ENCODE peak calls at places on chromosome X, in ten cellular contexts. Z is BJ, I is prostate gland, H is AG10803, V is bronchial epithelial cell, U is epithelial cell of esophagus, N is stomach, C is lower leg skin, Y is adipocyte, W is left ventricle myocardium inferior. K is an unnamed sample.

GRCh38 chrX:107205770-107206696 is at the start of the genes DNAAF6 and NUP62CL:
- DNase-seq in Z (no peak), I (peak), H (no peak), V (peak), U (peak), N (peak), C (peak), Y (peak), W (peak), K (peak)

GRCh38 chrX:51931761-51932160 is 38.3 kb downstream of the MAGED1 start:
- DNase-seq in Z (no peak), I (no peak), H (peak), V (no peak), U (no peak), N (no peak), C (peak), Y (peak), W (no peak), K (no peak)

GRCh38 chrX:17192111-17192510 is 182.9 kb upstream of the NHS start:
- DNase-seq in Z (no peak), I (no peak), H (no peak), V (no peak), U (peak), N (no peak), C (no peak), Y (no peak), W (no peak), K (peak)

GRCh38 chrX:124421898-124422622 is 75.7 kb downstream of the SH2D1A start:
- DNase-seq in Z (no peak), I (no peak), H (no peak), V (peak), U (peak), N (no peak), C (no peak), Y (no peak), W (no peak), K (peak)

GRCh38 chrX:132716006-132716405 is 227.2 kb upstream of the MBNL3 start:
- DNase-seq in Z (no peak), I (no peak), H (no peak), V (no peak), U (no peak), N (no peak), C (no peak), Y (peak), W (no peak), K (peak)

GRCh38 chrX:144616317-144616716 is 631.0 kb upstream of the SPANXN1 start:
- DNase-seq in Z (no peak), I (no peak), H (no peak), V (peak), U (no peak), N (no peak), C (no peak), Y (no peak), W (no peak), K (peak)

GRCh38 chrX:133880032-133880443 is 105.4 kb downstream of the GPC3 start:
- DNase-seq in Z (no peak), I (no peak), H (no peak), V (no peak), U (no peak), N (no peak), C (no peak), Y (no peak), W (no peak), K (no peak)

GRCh38 chrX:21975827-21976226 is 35.3 kb downstream of the SMS start:
- DNase-seq in Z (no peak), I (peak), H (peak), V (peak), U (peak), N (no peak), C (no peak), Y (peak), W (no peak), K (peak)

GRCh38 chrX:145817666-145818521 is at the start of gene SLITRK2:
- DNase-seq in Z (no peak), I (no peak), H (no peak), V (no peak), U (peak), N (no peak), C (no peak), Y (no peak), W (no peak), K (no peak)

GRCh38 chrX:134715930-134716619 is 57.8 kb upstream of the PLAC1 start:
- DNase-seq in Z (no peak), I (no peak), H (no peak), V (no peak), U (no peak), N (no peak), C (no peak), Y (no peak), W (no peak), K (no peak)

GRCh38 chrX:30875957-30876356 is 13.1 kb downstream of the TAB3 start:
- DNase-seq in Z (peak), I (no peak), H (peak), V (peak), U (peak), N (no peak), C (no peak), Y (peak), W (no peak), K (peak)

GRCh38 chrX:19578956-19579355 is 63.6 kb upstream of the MAP3K15 start:
- DNase-seq in Z (no peak), I (no peak), H (no peak), V (no peak), U (no peak), N (no peak), C (no peak), Y (no peak), W (peak), K (no peak)

GRCh38 chrX:78997870-78998558 is 52.8 kb downstream of the P2RY10 start:
- DNase-seq in Z (no peak), I (no peak), H (no peak), V (no peak), U (no peak), N (no peak), C (no peak), Y (no peak), W (no peak), K (no peak)

GRCh38 chrX:150316564-150316963 is 46.6 kb upstream of the MAMLD1 start:
- DNase-seq in Z (no peak), I (no peak), H (no peak), V (no peak), U (no peak), N (no peak), C (no peak), Y (no peak), W (peak), K (no peak)

GRCh38 chrX:119880552-119881437 is 9.2 kb downstream of the NDUFA1 start:
- DNase-seq in Z (no peak), I (peak), H (peak), V (peak), U (peak), N (no peak), C (no peak), Y (peak), W (no peak), K (peak)

GRCh38 chrX:137033774-137034507 is at the start of gene GPR101:
- DNase-seq in Z (no peak), I (no peak), H (no peak), V (no peak), U (no peak), N (no peak), C (no peak), Y (no peak), W (no peak), K (no peak)

GRCh38 chrX:48511561-48511960 is 2.8 kb downstream of the PORCN start:
- DNase-seq in Z (no peak), I (no peak), H (no peak), V (no peak), U (no peak), N (no peak), C (no peak), Y (peak), W (no peak), K (peak)

GRCh38 chrX:9913041-9913440 is 54.1 kb upstream of the CLDN34 start:
- DNase-seq in Z (no peak), I (peak), H (no peak), V (peak), U (peak), N (no peak), C (no peak), Y (no peak), W (no peak), K (peak)

GRCh38 chrX:99371976-99372595 is 1038.0 kb downstream of the PCDH19 start:
- DNase-seq in Z (no peak), I (no peak), H (no peak), V (no peak), U (no peak), N (no peak), C (no peak), Y (no peak), W (no peak), K (no peak)

GRCh38 chrX:39689374-39690104 is 408.2 kb downstream of the BCOR start:
- DNase-seq in Z (no peak), I (no peak), H (no peak), V (no peak), U (no peak), N (no peak), C (no peak), Y (no peak), W (no peak), K (no peak)

GRCh38 chrX:16664059-16664458 is 14.1 kb downstream of the S100G start:
- DNase-seq in Z (no peak), I (no peak), H (no peak), V (no peak), U (no peak), N (no peak), C (no peak), Y (no peak), W (no peak), K (peak)

GRCh38 chrX:136662104-136662503 is 14.1 kb downstream of the CD40LG start:
- DNase-seq in Z (no peak), I (no peak), H (no peak), V (no peak), U (no peak), N (no peak), C (no peak), Y (no peak), W (no peak), K (no peak)

GRCh38 chrX:53031380-53031779 is 17.2 kb upstream of the GPR173 start:
- DNase-seq in Z (no peak), I (no peak), H (no peak), V (no peak), U (no peak), N (no peak), C (no peak), Y (no peak), W (no peak), K (no peak)

GRCh38 chrX:151384807-151385206 is 12.2 kb upstream of the VMA21 start:
- DNase-seq in Z (no peak), I (peak), H (no peak), V (no peak), U (no peak), N (peak), C (no peak), Y (no peak), W (no peak), K (no peak)

GRCh38 chrX:38803286-38803608 is 2.0 kb downstream of the MID1IP1 start:
- DNase-seq in Z (no peak), I (no peak), H (no peak), V (no peak), U (peak), N (no peak), C (no peak), Y (peak), W (no peak), K (no peak)

GRCh38 chrX:120299928-120300327 is 11.3 kb downstream of the TMEM255A start:
- DNase-seq in Z (no peak), I (no peak), H (no peak), V (peak), U (peak), N (no peak), C (no peak), Y (no peak), W (no peak), K (peak)

GRCh38 chrX:119729408-119730201 is 28.8 kb upstream of the SOWAHD start:
- DNase-seq in Z (no peak), I (peak), H (peak), V (peak), U (peak), N (peak), C (peak), Y (peak), W (peak), K (peak)

GRCh38 chrX:86016189-86016588 is 31.2 kb downstream of the CHM start:
- DNase-seq in Z (no peak), I (no peak), H (no peak), V (no peak), U (no peak), N (no peak), C (no peak), Y (no peak), W (no peak), K (no peak)

GRCh38 chrX:17397074-17397473 is 22.1 kb downstream of the NHS start:
- DNase-seq in Z (no peak), I (no peak), H (peak), V (peak), U (peak), N (no peak), C (no peak), Y (peak), W (no peak), K (peak)

GRCh38 chrX:81114757-81115156 is 87.0 kb downstream of the HMGN5 start:
- DNase-seq in Z (no peak), I (no peak), H (no peak), V (no peak), U (no peak), N (no peak), C (no peak), Y (no peak), W (no peak), K (no peak)

GRCh38 chrX:48834383-48834709 is 1.1 kb downstream of the PCSK1N start:
- DNase-seq in Z (no peak), I (no peak), H (no peak), V (no peak), U (peak), N (no peak), C (no peak), Y (no peak), W (no peak), K (peak)

GRCh38 chrX:42951747-42952146 is 173.8 kb upstream of the PPP1R2C start:
- DNase-seq in Z (no peak), I (no peak), H (no peak), V (no peak), U (no peak), N (no peak), C (no peak), Y (no peak), W (no peak), K (no peak)

GRCh38 chrX:132745593-132745992 is 212.8 kb downstream of the HS6ST2 start:
- DNase-seq in Z (no peak), I (no peak), H (no peak), V (no peak), U (no peak), N (no peak), C (no peak), Y (no peak), W (no peak), K (no peak)

GRCh38 chrX:54824722-54825121 is 17.2 kb downstream of the MAGED2 start:
- DNase-seq in Z (no peak), I (no peak), H (no peak), V (no peak), U (no peak), N (no peak), C (no peak), Y (no peak), W (no peak), K (no peak)

GRCh38 chrX:46354481-46354880 is 190.7 kb downstream of the ZNF674 start:
- DNase-seq in Z (no peak), I (no peak), H (no peak), V (no peak), U (no peak), N (no peak), C (no peak), Y (no peak), W (no peak), K (no peak)

GRCh38 chrX:47662144-47662657 is 3.2 kb upstream of the UXT start:
- DNase-seq in Z (peak), I (no peak), H (peak), V (peak), U (peak), N (no peak), C (no peak), Y (peak), W (no peak), K (peak)

GRCh38 chrX:78378476-78379115 is 51.2 kb upstream of the CYSLTR1 start:
- DNase-seq in Z (no peak), I (no peak), H (no peak), V (no peak), U (no peak), N (no peak), C (no peak), Y (no peak), W (no peak), K (peak)

GRCh38 chrX:119760026-119760902 is 1.9 kb downstream of the SOWAHD start:
- DNase-seq in Z (no peak), I (no peak), H (no peak), V (no peak), U (no peak), N (no peak), C (no peak), Y (no peak), W (no peak), K (no peak)

DNA sequence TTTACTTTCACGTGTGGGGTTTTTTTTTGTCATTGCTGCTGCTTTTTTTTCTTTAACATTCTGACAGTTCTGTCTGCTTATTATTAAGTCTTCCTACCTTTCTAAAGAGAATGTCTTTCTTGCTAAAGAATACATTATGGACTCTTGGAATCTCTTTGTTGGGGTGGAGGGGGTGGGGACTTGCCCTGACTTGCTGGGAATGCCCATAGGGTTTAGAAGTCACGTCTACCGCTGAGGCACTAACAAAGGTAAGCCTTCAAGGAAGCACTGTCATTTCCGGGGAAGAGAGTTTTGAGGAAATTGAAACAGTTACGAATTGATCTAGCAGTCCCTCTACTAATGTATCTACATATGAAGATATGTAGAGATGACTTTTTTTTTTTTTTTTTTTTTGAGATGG is 19.4 kb downstream of the CD99 start:
- DNase-seq in Z (no peak), I (no peak), H (no peak), V (peak), U (peak), N (no peak), C (no peak), Y (no peak), W (no peak), K (peak)
- H3K4me3 ChIP-seq in Z (no peak), I (no peak), H (peak), V (no peak), U (peak), N (no peak), C (no peak), Y (peak), W (peak), K (peak)

GRCh38 chrX:72003811-72004750 is 93.4 kb downstream of the NHSL2 start:
- DNase-seq in Z (peak), I (no peak), H (peak), V (no peak), U (no peak), N (peak), C (no peak), Y (peak), W (peak), K (peak)
- H3K4me3 ChIP-seq in Z (no peak), I (no peak), H (peak), V (no peak), U (no peak), N (no peak), C (no peak), Y (peak), W (peak), K (no peak)

GRCh38 chrX:153765138-153766079 is 1.4 kb downstream of the PLXNB3 start:
- DNase-seq in Z (no peak), I (no peak), H (no peak), V (no peak), U (no peak), N (no peak), C (no peak), Y (no peak), W (no peak), K (no peak)
- H3K4me3 ChIP-seq in Z (peak), I (peak), H (peak), V (no peak), U (peak), N (peak), C (no peak), Y (peak), W (peak), K (peak)

GRCh38 chrX:126165401-126165720 is 728 bp downstream of the DCAF12L2 start:
- DNase-seq in Z (no peak), I (no peak), H (no peak), V (no peak), U (no peak), N (no peak), C (no peak), Y (no peak), W (no peak), K (no peak)
- H3K4me3 ChIP-seq in Z (no peak), I (peak), H (no peak), V (no peak), U (no peak), N (peak), C (no peak), Y (peak), W (peak), K (no peak)

GRCh38 chrX:110944793-110945466 is 149.3 kb upstream of the CHRDL1 start:
- DNase-seq in Z (no peak), I (peak), H (no peak), V (peak), U (peak), N (peak), C (peak), Y (no peak), W (no peak), K (no peak)
- H3K4me3 ChIP-seq in Z (no peak), I (peak), H (no peak), V (no peak), U (no peak), N (peak), C (no peak), Y (no peak), W (no peak), K (no peak)

GRCh38 chrX:35406386-35406785 is 391.8 kb upstream of the MAGEB16 start:
- DNase-seq in Z (no peak), I (no peak), H (no peak), V (peak), U (peak), N (no peak), C (no peak), Y (no peak), W (no peak), K (no peak)
- H3K4me3 ChIP-seq in Z (no peak), I (no peak), H (no peak), V (no peak), U (no peak), N (no peak), C (no peak), Y (no peak), W (no peak), K (no peak)

GRCh38 chrX:24526616-24527015 is 61.5 kb downstream of the PDK3 start:
- DNase-seq in Z (no peak), I (no peak), H (no peak), V (no peak), U (no peak), N (no peak), C (no peak), Y (no peak), W (no peak), K (no peak)
- H3K4me3 ChIP-seq in Z (no peak), I (no peak), H (no peak), V (no peak), U (no peak), N (no peak), C (no peak), Y (no peak), W (no peak), K (no peak)

GRCh38 chrX:84363674-84364073 is 138.6 kb downstream of the HDX start:
- DNase-seq in Z (no peak), I (no peak), H (peak), V (no peak), U (no peak), N (no peak), C (no peak), Y (no peak), W (no peak), K (no peak)
- H3K4me3 ChIP-seq in Z (no peak), I (no peak), H (peak), V (no peak), U (no peak), N (no peak), C (no peak), Y (peak), W (no peak), K (no peak)

DNA sequence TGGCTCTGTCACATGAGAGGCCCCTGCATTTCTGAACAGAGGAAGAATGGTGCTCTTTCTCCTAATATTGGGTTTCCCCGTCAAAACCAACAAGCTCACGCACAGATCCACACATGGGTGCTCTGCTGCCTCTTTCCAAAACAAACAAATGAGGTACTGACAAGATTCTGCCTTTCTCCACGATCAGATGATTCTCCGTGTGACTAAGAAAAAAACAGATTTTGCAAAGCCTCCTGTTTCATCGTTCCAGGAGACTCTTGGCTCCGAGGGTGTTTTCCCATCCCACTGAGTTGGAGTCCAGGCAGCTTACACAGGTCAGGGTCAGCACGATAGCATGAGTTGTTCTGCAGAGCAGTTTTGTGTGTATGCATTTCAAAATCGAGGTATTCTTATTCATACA is 191.1 kb downstream of the IDS start:
- DNase-seq in Z (peak), I (no peak), H (peak), V (peak), U (no peak), N (no peak), C (peak), Y (no peak), W (no peak), K (no peak)
- H3K4me3 ChIP-seq in Z (no peak), I (no peak), H (no peak), V (no peak), U (no peak), N (no peak), C (no peak), Y (no peak), W (no peak), K (no peak)

DNA sequence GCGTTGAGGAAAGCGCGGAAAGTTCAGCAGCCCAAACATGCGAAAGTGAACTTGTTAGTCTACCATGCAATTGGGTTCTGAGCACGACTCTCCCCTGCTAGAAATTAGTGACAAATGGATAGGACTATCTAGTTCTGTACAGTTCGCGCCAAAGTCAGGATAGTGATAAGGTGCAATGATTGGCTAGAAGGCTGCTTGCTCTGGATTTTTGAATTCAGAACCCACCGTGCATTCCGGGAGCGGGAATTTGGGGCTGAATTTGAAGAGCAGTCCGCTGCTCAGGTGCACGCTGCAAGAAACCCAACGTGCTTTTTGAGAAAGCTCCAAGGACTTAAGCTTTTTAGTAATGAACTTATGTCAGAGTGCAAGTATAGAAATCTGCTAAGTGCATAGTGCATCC is 732 bp upstream of the ESX1 start:
- DNase-seq in Z (no peak), I (no peak), H (no peak), V (no peak), U (no peak), N (no peak), C (no peak), Y (no peak), W (no peak), K (no peak)
- H3K4me3 ChIP-seq in Z (no peak), I (no peak), H (no peak), V (no peak), U (no peak), N (no peak), C (no peak), Y (no peak), W (no peak), K (no peak)